ENCODE peak calls at places on chromosomes 3 and 15, in five cellular contexts. U is adrenal gland, I is HCT116, K is breast epithelium, G is tibial nerve. B is an unnamed sample. For H3K36me3, the result is how much of the 10 kb centered on the place peaks cover.

GRCh38 chr3:141425523-141426233 is 57.4 kb downstream of the ZBTB38 start:
- DNase-seq in U (no peak), I (no peak), K (no peak), G (no peak), B (no peak)

GRCh38 chr15:90126457-90127435 is 24.5 kb upstream of the IDH2 start:
- DNase-seq in U (no peak), I (no peak), K (no peak), G (no peak), B (no peak)

GRCh38 chr3:110413291-110413690 is 658.3 kb upstream of the NECTIN3 start:
- DNase-seq in U (no peak), I (no peak), K (no peak), G (no peak), B (no peak)

GRCh38 chr15:59993950-59994401 is 10.1 kb upstream of the FOXB1 start:
- DNase-seq in U (no peak), I (no peak), K (no peak), G (no peak), B (no peak)

GRCh38 chr3:143120716-143121239 is 1.2 kb downstream of the CHST2 start:
- DNase-seq in U (peak), I (no peak), K (no peak), G (no peak), B (peak)

GRCh38 chr3:69772152-69772867 is 33.0 kb downstream of the MITF start:
- DNase-seq in U (no peak), I (no peak), K (no peak), G (no peak), B (no peak)

GRCh38 chr15:31326729-31327673 is at the start of gene KLF13:
- DNase-seq in U (peak), I (no peak), K (no peak), G (no peak), B (peak)

GRCh38 chr15:91965501-91966180 is 112.1 kb downstream of the SLCO3A1 start:
- DNase-seq in U (peak), I (peak), K (peak), G (no peak), B (no peak)

GRCh38 chr3:114126461-114126860 is 52.4 kb downstream of the DRD3 start:
- DNase-seq in U (no peak), I (no peak), K (no peak), G (no peak), B (no peak)

GRCh38 chr3:23968467-23969184 is 23.5 kb downstream of the NR1D2 start:
- DNase-seq in U (no peak), I (no peak), K (no peak), G (no peak), B (no peak)

GRCh38 chr15:101244039-101244781 is 7.6 kb downstream of the CHSY1 start:
- DNase-seq in U (no peak), I (no peak), K (no peak), G (no peak), B (no peak)

GRCh38 chr15:72968531-72968922 is 83.7 kb upstream of the NEO1 start:
- DNase-seq in U (peak), I (no peak), K (no peak), G (peak), B (no peak)

GRCh38 chr3:136353461-136353860 is 103.3 kb downstream of the PCCB start:
- DNase-seq in U (no peak), I (no peak), K (no peak), G (no peak), B (no peak)

GRCh38 chr15:69758810-69759410 is 306.3 kb downstream of the RPLP1 start:
- DNase-seq in U (peak), I (no peak), K (peak), G (no peak), B (peak)

GRCh38 chr15:69760263-69760855 is 307.7 kb downstream of the RPLP1 start:
- DNase-seq in U (no peak), I (no peak), K (no peak), G (no peak), B (no peak)

GRCh38 chr15:69766156-69766555 is 313.5 kb downstream of the RPLP1 start:
- DNase-seq in U (no peak), I (no peak), K (no peak), G (no peak), B (no peak)

GRCh38 chr15:69760890-69761568 is 308.4 kb downstream of the RPLP1 start:
- DNase-seq in U (peak), I (peak), K (peak), G (peak), B (no peak)

GRCh38 chr15:69762373-69763148 is 309.9 kb downstream of the RPLP1 start:
- DNase-seq in U (no peak), I (peak), K (no peak), G (no peak), B (no peak)
- TF ChIP-seq CTCF in U (no peak), I (peak), K (no peak), G (no peak), B (no peak)

GRCh38 chr3:197392961-197393360 is 94.5 kb upstream of the DLG1 start:
- DNase-seq in U (no peak), I (no peak), K (no peak), G (no peak), B (no peak)
- TF ChIP-seq POLR2A in U (no peak), I (no peak), K (no peak), G (no peak), B (no peak)

GRCh38 chr3:44993471-44994205 is 17.6 kb downstream of the EXOSC7 start:
- DNase-seq in U (peak), I (no peak), K (no peak), G (no peak), B (no peak)
- H3K36me3 ChIP-seq in U (under half), I (under half), K (under half), G (half or more), B (half or more)

GRCh38 chr15:37793851-37794250 is 140.6 kb upstream of the TMCO5A start:
- DNase-seq in U (no peak), I (no peak), K (no peak), G (no peak), B (no peak)
- TF ChIP-seq CTCF in U (no peak), I (peak), K (no peak), G (no peak), B (no peak)

DNA sequence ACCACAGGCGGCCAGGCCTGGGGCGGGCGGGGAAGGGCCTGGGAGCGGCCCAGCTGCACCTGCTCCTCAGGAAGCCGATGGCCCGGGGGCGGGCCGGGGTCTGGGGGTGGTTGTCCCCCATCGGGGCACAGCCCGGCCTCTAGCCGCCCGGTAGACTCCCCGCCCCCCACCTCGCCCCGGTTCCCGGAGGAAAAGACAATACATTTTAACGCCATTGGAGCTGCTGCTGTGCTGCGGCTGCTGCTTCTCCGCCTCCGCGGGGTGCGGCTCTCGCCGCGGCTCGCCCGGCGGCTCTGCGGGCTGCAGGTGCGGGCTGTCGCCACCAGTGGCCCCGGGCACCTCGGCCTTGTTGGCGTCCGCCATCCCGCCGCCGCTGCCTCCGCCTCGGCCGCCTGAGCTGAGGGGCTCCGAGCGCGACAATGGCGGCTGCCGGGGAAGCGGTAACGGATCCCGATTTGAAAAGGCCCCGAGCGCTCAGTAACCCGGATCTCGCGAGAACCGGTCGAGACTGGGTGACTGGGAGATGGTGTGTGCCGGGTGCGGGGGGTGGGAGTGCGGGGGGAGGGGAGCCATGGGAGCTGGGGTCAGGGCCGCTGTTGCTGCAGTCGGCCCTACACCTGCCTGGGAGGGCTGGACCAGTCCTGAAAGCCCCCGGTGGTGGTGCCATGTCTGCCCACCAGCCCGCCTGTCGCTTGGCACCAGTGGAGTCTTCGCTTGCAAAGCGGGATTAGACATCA is at the start of gene MYEF2:
- DNase-seq in U (peak), I (no peak), K (peak), G (peak), B (peak)
- TF ChIP-seq POLR2A in U (peak), I (no peak), K (no peak), G (no peak), B (no peak)